ENCODE peak calls at places on chromosomes 1 and 21, in seven cellular contexts. X is fibroblast of lung; U is cardiac muscle cell; A is CD8-positive, alpha-beta memory T cell; S is GM23248; E is lower lobe of right lung; R is kidney. P is an unnamed sample.

GRCh38 chr1:29379438-29380073 is 143.2 kb downstream of the PTPRU start:
- DNase-seq in X (peak; percentile 33), U (no peak), A (no peak), S (peak; percentile 38), E (no peak), R (no peak), P (no peak)

GRCh38 chr1:44806704-44807363 is at the start of gene DYNLT4:
- DNase-seq in X (no peak), U (no peak), A (no peak), S (no peak), E (peak; percentile 44), R (no peak), P (peak; percentile 70)

GRCh38 chr21:34526618-34527290 is 14.7 kb upstream of the KCNE1 start:
- DNase-seq in X (peak; percentile 100), U (peak; percentile 91), A (no peak), S (peak; percentile 99), E (peak; percentile 62), R (no peak), P (no peak)

GRCh38 chr1:182761396-182762395 is 27.9 kb upstream of the NPL start:
- DNase-seq in X (no peak), U (no peak), A (no peak), S (peak; percentile 36), E (no peak), R (no peak), P (no peak)

GRCh38 chr1:225770586-225771248 is 6.9 kb upstream of the SRP9 start:
- DNase-seq in X (no peak), U (peak; percentile 45), A (no peak), S (no peak), E (no peak), R (no peak), P (no peak)

GRCh38 chr1:97340951-97341350 is 579.9 kb downstream of the DPYD start:
- DNase-seq in X (peak; percentile 92), U (no peak), A (no peak), S (peak; percentile 78), E (no peak), R (no peak), P (no peak)

GRCh38 chr1:166675213-166675612 is 164.1 kb upstream of the POGK start:
- DNase-seq in X (no peak), U (no peak), A (no peak), S (no peak), E (no peak), R (no peak), P (no peak)

GRCh38 chr1:21651214-21652042 is 17.7 kb downstream of the RAP1GAP start:
- DNase-seq in X (peak; percentile 27), U (peak; percentile 73), A (peak; percentile 24), S (peak; percentile 41), E (no peak), R (no peak), P (peak; percentile 84)

GRCh38 chr1:229217716-229218115 is 53.2 kb upstream of the RAB4A start:
- DNase-seq in X (no peak), U (no peak), A (no peak), S (peak; percentile 59), E (no peak), R (no peak), P (no peak)

GRCh38 chr1:221101792-221102191 is 222.5 kb downstream of the HLX start:
- DNase-seq in X (peak; percentile 87), U (no peak), A (no peak), S (peak; percentile 78), E (no peak), R (no peak), P (no peak)

GRCh38 chr1:19704247-19705113 is 39.8 kb downstream of the HTR6 start:
- DNase-seq in X (peak; percentile 63), U (peak; percentile 86), A (peak; percentile 50), S (peak; percentile 84), E (peak; percentile 67), R (peak; percentile 88), P (peak; percentile 84)

GRCh38 chr1:108016451-108016920 is 51.5 kb upstream of the VAV3 start:
- DNase-seq in X (peak; percentile 98), U (peak; percentile 37), A (no peak), S (peak; percentile 55), E (no peak), R (no peak), P (no peak)

GRCh38 chr1:12450831-12451559 is 167.0 kb downstream of the DHRS3 start:
- DNase-seq in X (no peak), U (peak; percentile 82), A (no peak), S (no peak), E (no peak), R (no peak), P (no peak)

GRCh38 chr1:226814751-226815496 is 55.5 kb upstream of the PSEN2 start:
- DNase-seq in X (peak; percentile 84), U (no peak), A (no peak), S (peak; percentile 86), E (peak; percentile 82), R (peak; percentile 92), P (peak; percentile 73)

GRCh38 chr1:206721454-206721853 is 36.7 kb downstream of the MAPKAPK2 start:
- DNase-seq in X (no peak), U (no peak), A (no peak), S (no peak), E (no peak), R (no peak), P (no peak)

GRCh38 chr1:212410231-212410825 is 4.4 kb downstream of the PACC1 start:
- DNase-seq in X (no peak), U (no peak), A (no peak), S (no peak), E (no peak), R (no peak), P (no peak)

GRCh38 chr1:30106125-30106524 is 617.3 kb downstream of the MATN1 start:
- DNase-seq in X (peak; percentile 28), U (peak; percentile 61), A (no peak), S (peak; percentile 57), E (no peak), R (peak; percentile 70), P (no peak)

GRCh38 chr1:169694304-169694703 is 17.1 kb downstream of the SELL start:
- DNase-seq in X (no peak), U (no peak), A (peak; percentile 78), S (no peak), E (no peak), R (no peak), P (no peak)

GRCh38 chr1:201946224-201946908 is at the start of gene LMOD1:
- DNase-seq in X (peak; percentile 98), U (peak; percentile 98), A (no peak), S (peak; percentile 91), E (peak; percentile 81), R (peak; percentile 97), P (peak; percentile 79)

GRCh38 chr1:151838491-151839412 is 868 bp downstream of the C2CD4D start:
- DNase-seq in X (no peak), U (peak; percentile 8), A (no peak), S (no peak), E (no peak), R (peak; percentile 74), P (no peak)

GRCh38 chr1:2209400-2210083 is 15.0 kb upstream of the FAAP20 start:
- DNase-seq in X (no peak), U (no peak), A (no peak), S (no peak), E (no peak), R (peak; percentile 86), P (peak; percentile 76)

GRCh38 chr1:183582021-183582746 is 8.1 kb downstream of the NCF2 start:
- DNase-seq in X (no peak), U (no peak), A (no peak), S (no peak), E (no peak), R (no peak), P (no peak)

GRCh38 chr1:7582439-7582972 is 188.6 kb upstream of the VAMP3 start:
- DNase-seq in X (no peak), U (no peak), A (no peak), S (no peak), E (no peak), R (no peak), P (peak; percentile 10)

GRCh38 chr1:159023723-159024122 is 14.0 kb downstream of the IFI16 start:
- DNase-seq in X (no peak), U (no peak), A (no peak), S (no peak), E (no peak), R (no peak), P (no peak)

GRCh38 chr1:26168410-26169167 is at the start of gene C1orf232:
- DNase-seq in X (no peak), U (no peak), A (no peak), S (no peak), E (no peak), R (no peak), P (no peak)

GRCh38 chr1:204207136-204207616 is 6.6 kb downstream of the GOLT1A start:
- DNase-seq in X (peak; percentile 9), U (peak; percentile 79), A (peak; percentile 59), S (peak; percentile 64), E (peak; percentile 79), R (peak; percentile 82), P (peak; percentile 90)

GRCh38 chr1:31938184-31938975 is at the start of gene PTP4A2:
- DNase-seq in X (peak; percentile 88), U (peak; percentile 97), A (peak; percentile 83), S (peak; percentile 96), E (peak; percentile 97), R (peak; percentile 98), P (peak; percentile 98)
- H3K4me3 ChIP-seq in X (peak within 1 kb of the TSS; percentile 48), U (peak within 1 kb of the TSS; percentile 79), A (peak within 1 kb of the TSS; percentile 83), S (peak within 1 kb of the TSS; percentile 96), E (peak within 1 kb of the TSS; percentile 67), R (peak within 1 kb of the TSS; percentile 95), P (peak within 1 kb of the TSS; percentile 43)

DNA sequence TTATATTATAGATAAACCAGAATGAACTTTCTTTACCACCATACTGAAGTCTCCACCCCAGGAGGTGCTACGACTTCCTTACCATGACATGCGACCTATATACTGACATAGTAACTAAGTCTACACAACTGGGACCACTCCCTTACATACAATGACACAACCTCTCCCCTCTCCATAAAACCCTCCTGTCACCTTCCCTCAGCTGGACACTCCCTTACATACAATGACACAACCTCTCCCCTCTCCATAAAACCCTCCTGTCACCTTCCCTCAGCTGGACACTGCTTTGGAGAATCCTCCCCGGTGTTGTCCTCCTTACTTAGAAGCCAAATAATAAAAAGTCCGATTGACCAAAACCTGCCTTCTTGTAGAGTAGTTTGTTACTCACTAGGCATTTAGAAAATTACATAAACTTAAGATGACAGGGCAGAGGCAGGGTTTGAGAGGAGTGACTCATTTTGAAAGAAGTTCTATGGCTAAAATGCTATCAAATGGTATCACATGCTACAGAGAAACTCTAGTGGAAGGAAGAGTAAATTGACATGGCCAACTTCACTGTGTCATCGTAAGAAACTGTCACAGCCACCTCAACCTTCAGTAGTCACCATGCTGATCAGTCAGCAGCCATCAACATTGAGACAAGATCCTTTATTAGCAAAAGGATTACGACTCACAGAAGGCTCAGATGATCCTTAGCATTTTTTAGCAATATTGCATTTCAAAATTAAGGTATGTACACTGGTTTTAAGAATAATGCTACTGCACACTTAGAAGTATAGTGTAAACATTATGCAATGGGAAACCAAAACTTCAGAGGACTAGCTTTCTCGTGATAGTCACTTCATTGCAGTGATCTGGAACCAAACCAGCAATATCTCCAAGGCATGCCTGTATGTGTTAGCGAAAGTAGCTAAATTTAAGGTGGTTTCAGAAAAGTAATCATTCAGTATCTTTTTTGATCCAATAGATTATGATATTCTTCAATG is 56.4 kb downstream of the AHCTF1 start:
- DNase-seq in X (peak; percentile 83), U (no peak), A (no peak), S (peak; percentile 83), E (no peak), R (no peak), P (no peak)
- H3K36me3 ChIP-seq in X (peaks cover 1% of the 10 kb centered on the region), U (peaks cover 24% of the 10 kb centered on the region), A (peaks cover 30% of the 10 kb centered on the region), S (peaks cover 18% of the 10 kb centered on the region), E (peaks cover 87% of the 10 kb centered on the region), R (peaks cover 13% of the 10 kb centered on the region), P (peaks cover 22% of the 10 kb centered on the region)

GRCh38 chr1:156241926-156242325 is at the start of gene BGLAP:
- DNase-seq in X (no peak), U (no peak), A (no peak), S (no peak), E (no peak), R (no peak), P (no peak)
- H3K4me3 ChIP-seq in X (no peak within 1 kb of the TSS), U (no peak within 1 kb of the TSS), A (no peak within 1 kb of the TSS), S (no peak within 1 kb of the TSS), E (no peak within 1 kb of the TSS), R (no peak within 1 kb of the TSS), P (no peak within 1 kb of the TSS)

GRCh38 chr1:58908539-58909161 is 124.8 kb upstream of the JUN start:
- DNase-seq in X (no peak), U (no peak), A (no peak), S (peak; percentile 52), E (no peak), R (no peak), P (no peak)
- H3K36me3 ChIP-seq in X (no peaks in the 10 kb centered on the region), U (no peaks in the 10 kb centered on the region), A (no peaks in the 10 kb centered on the region), S (no peaks in the 10 kb centered on the region), E (no peaks in the 10 kb centered on the region), R (no peaks in the 10 kb centered on the region), P (no peaks in the 10 kb centered on the region)